ENCODE peak calls at places on chromosome 13, in ten cellular contexts. J is CD8-positive, alpha-beta T cell; H is GM13976; L is activated CD4-positive, alpha-beta T cell treated with anti-CD3 and anti-CD28 coated beads for 4 hours; V is NCI-H187 treated with DMSO at 0.1 percent for 48 hours; R is left cardiac atrium; Z is CD4-positive, alpha-beta T cell; A is HAP-1; T is GM12892; S is upper lobe of right lung. W is an unnamed sample.

GRCh38 chr13:23695711-23696512 is 125.7 kb downstream of the TNFRSF19 start:
- DNase-seq in L (peak; percentile 48), Z (peak; percentile 67), T (peak; percentile 57), J (peak; percentile 52), R (peak; percentile 73), S (peak; percentile 73), V (no peak), H (peak; percentile 86), A (no peak), W (peak; percentile 53)

GRCh38 chr13:45384474-45385174 is 33.5 kb downstream of the SLC25A30 start:
- DNase-seq in S (no peak), J (no peak), H (no peak), R (no peak), A (no peak), Z (no peak), L (no peak), T (no peak), V (no peak), W (no peak)

GRCh38 chr13:35388979-35389378 is 87.5 kb downstream of the MAB21L1 start:
- DNase-seq in H (no peak), T (no peak), L (no peak), S (no peak), Z (no peak), A (peak; percentile 11), R (no peak), V (no peak), J (no peak), W (no peak)

GRCh38 chr13:50200562-50200961 is 185.3 kb downstream of the KCNRG start:
- DNase-seq in Z (no peak), T (no peak), V (no peak), L (no peak), S (no peak), H (no peak), A (no peak), J (no peak), R (no peak), W (no peak)

GRCh38 chr13:109883181-109884180 is 97.1 kb upstream of the IRS2 start:
- DNase-seq in L (no peak), A (no peak), T (no peak), J (no peak), R (no peak), S (no peak), H (no peak), V (peak; percentile 56), Z (no peak), W (no peak)

GRCh38 chr13:40171566-40171965 is 494.9 kb downstream of the FOXO1 start:
- DNase-seq in A (no peak), J (no peak), T (no peak), L (no peak), S (no peak), R (no peak), V (no peak), H (no peak), Z (no peak), W (no peak)

GRCh38 chr13:33205224-33205623 is 80.3 kb downstream of the STARD13 start:
- DNase-seq in J (no peak), T (no peak), L (no peak), A (no peak), H (no peak), S (no peak), V (no peak), Z (no peak), R (no peak), W (no peak)

GRCh38 chr13:91017669-91018053 is 329.8 kb upstream of the MIR17HG start:
- DNase-seq in S (peak; percentile 63), H (no peak), J (no peak), Z (no peak), V (no peak), R (peak; percentile 18), T (no peak), L (no peak), A (peak; percentile 18), W (no peak)

W was measured in GM18507.